ENCODE peak calls at places on chromosomes 11 and 22, in eight cellular contexts. I, F, L, S, E, H, M and J are unnamed samples.

GRCh38 chr11:25211635-25212251 is 714.9 kb downstream of the LUZP2 start:
- DNase-seq in H (no peak), I (no peak), M (no peak), S (no peak), F (no peak), E (no peak), L (no peak), J (no peak)

GRCh38 chr11:68842427-68843051 is 823 bp upstream of the CPT1A start:
- DNase-seq in I (no peak), H (no peak), M (no peak), L (no peak), E (no peak), F (no peak), S (no peak), J (no peak)

GRCh38 chr11:107969219-107969618 is 39.5 kb upstream of the CUL5 start:
- DNase-seq in L (no peak), S (no peak), F (no peak), E (no peak), M (no peak), I (no peak), H (no peak), J (no peak)

GRCh38 chr11:57424802-57425564 is 1.9 kb downstream of the SLC43A3 start:
- DNase-seq in F (peak; percentile 99), S (peak; percentile 80), H (no peak), M (peak; percentile 15), I (peak; percentile 61), L (peak; percentile 58), E (peak; percentile 71), J (peak; percentile 38)

GRCh38 chr11:22244986-22245592 is 52.2 kb downstream of the ANO5 start:
- DNase-seq in F (peak; percentile 52), L (peak; percentile 14), E (no peak), S (peak; percentile 10), M (peak; percentile 1), I (peak; percentile 15), H (no peak), J (no peak)

GRCh38 chr11:58726594-58727414 is 4.9 kb downstream of the GLYAT start:
- DNase-seq in E (no peak), M (no peak), S (no peak), I (no peak), L (peak; percentile 76), H (no peak), F (peak; percentile 6), J (no peak)

GRCh38 chr11:46333129-46333947 is 13.9 kb upstream of the DGKZ start:
- DNase-seq in E (no peak), S (no peak), H (peak; percentile 4), L (peak; percentile 56), M (no peak), I (no peak), F (no peak), J (no peak)

GRCh38 chr11:34256591-34256990 is 101.2 kb downstream of the ABTB2 start:
- DNase-seq in L (no peak), M (no peak), E (no peak), I (no peak), F (no peak), S (no peak), H (no peak), J (no peak)

GRCh38 chr22:24554316-24555159 is at the start of gene GUCD1:
- DNase-seq in L (peak; percentile 1), E (no peak), F (no peak), M (no peak), H (no peak), I (peak; percentile 22), S (peak; percentile 41), J (peak; percentile 56)

GRCh38 chr11:105046898-105047579 is 1.9 kb upstream of the CARD16 start:
- DNase-seq in L (no peak), M (no peak), F (no peak), S (no peak), I (no peak), E (no peak), H (no peak), J (peak; percentile 33)

GRCh38 chr11:134668076-134668475 is 256.0 kb upstream of the B3GAT1 start:
- DNase-seq in F (no peak), I (no peak), E (no peak), S (no peak), M (no peak), L (no peak), H (no peak), J (no peak)

GRCh38 chr11:120835601-120836228 is 188.2 kb upstream of the TBCEL start:
- DNase-seq in E (no peak), M (peak; percentile 60), S (no peak), H (no peak), I (no peak), L (no peak), F (no peak), J (no peak)

GRCh38 chr11:34351687-34352469 is 5.9 kb downstream of the ABTB2 start:
- DNase-seq in H (no peak), S (no peak), I (no peak), F (no peak), M (no peak), E (no peak), L (no peak), J (no peak)

GRCh38 chr11:118947091-118947490 is 9.0 kb upstream of the UPK2 start:
- DNase-seq in S (no peak), E (no peak), M (no peak), F (no peak), L (no peak), I (no peak), H (no peak), J (no peak)

GRCh38 chr11:35978173-35978572 is 34.3 kb downstream of the LDLRAD3 start:
- DNase-seq in L (no peak), E (no peak), S (no peak), F (no peak), I (no peak), H (no peak), M (no peak), J (no peak)

GRCh38 chr22:30667092-30667485 is 586 bp downstream of the DUSP18 start:
- DNase-seq in E (no peak), I (no peak), M (no peak), L (no peak), S (no peak), F (no peak), H (no peak), J (peak; percentile 72)

GRCh38 chr22:23245799-23246136 is 65.5 kb downstream of the BCR start:
- DNase-seq in S (no peak), F (no peak), H (no peak), E (no peak), M (no peak), I (no peak), L (no peak), J (no peak)

GRCh38 chr11:1728931-1729691 is 21.3 kb downstream of the IFITM10 start:
- DNase-seq in H (no peak), E (no peak), M (no peak), F (no peak), I (no peak), L (no peak), S (no peak), J (no peak)

GRCh38 chr11:10893713-10894112 is 35.9 kb upstream of the ZBED5 start:
- DNase-seq in F (no peak), I (no peak), L (no peak), S (no peak), E (no peak), M (no peak), H (no peak), J (no peak)

GRCh38 chr11:64060861-64061444 is 25.2 kb downstream of the FLRT1 start:
- DNase-seq in M (peak; percentile 68), E (peak; percentile 24), L (peak; percentile 29), I (peak; percentile 42), S (peak; percentile 60), H (peak; percentile 65), F (no peak), J (peak; percentile 60)